ENCODE peak calls at places on chromosome 15, in eight cellular contexts. O is heart left ventricle, P is brain microvascular endothelial cell, H is cardiac muscle cell, B is neural progenitor cell, V is RWPE2, D is adrenal gland, G is AG04450. E is an unnamed sample.

GRCh38 chr15:50797926-50798325 is 32.4 kb upstream of the SPPL2A start:
- DNase-seq in H (no peak), P (no peak), V (no peak), G (no peak), B (no peak), O (no peak), D (no peak), E (no peak)

GRCh38 chr15:45332694-45333093 is 45.6 kb downstream of the GATM start:
- DNase-seq in P (no peak), B (no peak), D (no peak), O (no peak), V (no peak), H (no peak), G (no peak), E (no peak)

GRCh38 chr15:90393040-90393439 is 5.0 kb downstream of the IQGAP1 start:
- DNase-seq in P (no peak), O (no peak), G (no peak), B (no peak), D (no peak), V (no peak), H (no peak), E (no peak)

GRCh38 chr15:60720493-60721231 is 241.7 kb upstream of the ICE2 start:
- DNase-seq in P (no peak), O (no peak), G (no peak), V (no peak), H (no peak), D (peak), B (no peak), E (no peak)

GRCh38 chr15:31437686-31438085 is 111.1 kb downstream of the KLF13 start:
- DNase-seq in P (no peak), B (no peak), H (no peak), O (no peak), V (no peak), D (no peak), G (no peak), E (no peak)

GRCh38 chr15:78715439-78715838 is 74.4 kb upstream of the CHRNB4 start:
- DNase-seq in B (no peak), D (no peak), P (no peak), G (no peak), V (peak), O (no peak), H (no peak), E (no peak)

GRCh38 chr15:73915085-73915484 is 11.2 kb upstream of the LOXL1 start:
- DNase-seq in D (no peak), B (no peak), P (no peak), H (no peak), O (no peak), G (no peak), V (no peak), E (no peak)

GRCh38 chr15:100285641-100286295 is 56.0 kb downstream of the ADAMTS17 start:
- DNase-seq in O (no peak), G (no peak), P (no peak), V (peak), H (no peak), D (no peak), B (no peak), E (no peak)

GRCh38 chr15:35669457-35670045 is 123.6 kb upstream of the DPH6 start:
- DNase-seq in H (no peak), P (no peak), B (no peak), G (no peak), V (no peak), O (no peak), D (no peak), E (no peak)

GRCh38 chr15:95875141-95875643 is 455.3 kb upstream of the NR2F2 start:
- DNase-seq in O (no peak), G (no peak), V (no peak), D (peak), H (peak), B (no peak), P (peak), E (no peak)

GRCh38 chr15:68385671-68386586 is 46.0 kb downstream of the ITGA11 start:
- DNase-seq in G (no peak), H (no peak), V (peak), O (peak), D (no peak), P (no peak), B (no peak), E (peak)

GRCh38 chr15:40365016-40365415 is 7.0 kb downstream of the DISP2 start:
- DNase-seq in P (no peak), H (no peak), O (no peak), D (no peak), V (no peak), B (no peak), G (no peak), E (no peak)

GRCh38 chr15:91552555-91552954 is 301.0 kb upstream of the SLCO3A1 start:
- DNase-seq in B (no peak), V (no peak), D (no peak), O (no peak), G (no peak), H (no peak), P (no peak), E (no peak)
- H3K27ac ChIP-seq in B (no peak), V (no peak), D (no peak), O (no peak), G (no peak), H (no peak), P (no peak), E (no peak)

DNA sequence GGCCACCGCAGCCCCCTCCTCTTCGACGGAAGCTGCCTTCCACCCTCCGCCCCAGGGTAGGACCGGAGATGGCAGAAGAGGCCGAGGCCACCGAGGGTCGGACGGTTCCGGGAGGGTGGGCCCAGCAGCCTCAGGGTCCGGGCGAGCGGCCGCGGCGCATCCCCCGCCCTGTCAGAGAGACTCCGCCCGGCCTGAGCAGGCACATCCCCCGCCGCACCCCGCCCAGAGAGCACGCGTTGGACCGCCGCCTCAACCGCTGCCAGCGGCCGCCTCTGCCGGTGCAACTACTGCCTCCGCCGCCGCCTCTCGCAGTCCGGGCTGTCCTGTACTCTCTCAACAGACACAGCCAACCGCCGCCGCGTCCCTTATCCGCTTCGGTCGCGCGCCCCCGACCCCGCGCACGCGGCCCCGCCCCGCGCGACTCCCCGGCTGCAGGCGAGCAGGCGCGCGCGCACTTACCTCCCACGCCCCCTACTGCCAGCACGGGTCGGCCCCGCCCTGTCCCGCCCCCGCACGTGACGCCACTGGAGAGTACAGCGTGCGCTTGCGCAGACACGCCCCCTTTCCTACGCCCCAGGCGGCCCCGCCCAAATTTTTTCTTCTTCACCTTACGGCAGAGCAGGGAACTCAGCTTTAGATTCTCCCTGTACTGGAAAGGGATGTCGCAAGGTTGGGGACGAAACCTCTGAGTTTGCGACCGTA is at the start of gene MYO9A:
- DNase-seq in H (peak), B (peak), G (peak), O (peak), D (peak), P (peak), V (peak), E (peak)
- TF ChIP-seq CTCF in H (no peak), B (peak), G (no peak), O (peak), D (no peak), P (peak), V (peak), E (no peak)

GRCh38 chr15:62732078-62732477 is 310.5 kb upstream of the TPM1 start:
- DNase-seq in H (peak), P (no peak), G (no peak), D (no peak), B (no peak), O (no peak), V (no peak), E (no peak)
- H3K4me3 ChIP-seq in H (no peak), P (no peak), G (no peak), D (no peak), B (no peak), O (no peak), V (no peak), E (no peak)

GRCh38 chr15:85104584-85104983 is 122.9 kb downstream of the PDE8A start:
- DNase-seq in V (no peak), D (no peak), P (no peak), O (no peak), H (no peak), G (no peak), B (no peak), E (no peak)
- H3K27ac ChIP-seq in V (no peak), D (no peak), P (no peak), O (no peak), H (no peak), G (no peak), B (no peak), E (no peak)

DNA sequence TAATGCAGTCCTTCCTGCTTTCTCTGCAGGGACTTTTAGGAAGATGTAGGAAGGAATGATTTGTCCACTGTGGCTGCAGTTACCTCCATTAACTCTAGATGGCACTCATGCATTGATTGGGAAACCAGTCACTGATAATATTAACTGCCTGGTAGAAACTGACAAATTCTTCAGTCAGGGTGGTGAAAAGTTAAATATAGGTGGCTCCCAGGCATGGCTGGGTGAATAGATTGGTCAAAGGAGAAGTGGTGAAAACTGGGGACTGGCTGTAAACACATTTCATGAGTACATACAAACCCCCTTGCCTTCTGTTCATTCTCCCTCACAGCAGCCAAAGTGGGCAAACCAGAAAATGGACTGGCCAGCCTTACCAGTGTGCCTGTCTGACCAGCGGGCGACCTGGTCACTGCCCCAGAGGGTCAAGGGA is 333.4 kb downstream of the THSD4 start:
- DNase-seq in G (no peak), H (peak), D (peak), O (no peak), B (peak), V (no peak), P (peak), E (no peak)
- TF ChIP-seq CTCF in G (peak), H (peak), D (peak), O (peak), B (peak), V (peak), P (peak), E (peak)

GRCh38 chr15:47360296-47360695 is 357.0 kb upstream of the SEMA6D start:
- DNase-seq in V (no peak), P (no peak), H (no peak), G (no peak), O (no peak), D (no peak), B (no peak), E (no peak)

GRCh38 chr15:47364671-47365141 is 352.6 kb upstream of the SEMA6D start:
- DNase-seq in H (no peak), B (peak), G (no peak), D (no peak), P (no peak), V (no peak), O (no peak), E (no peak)

GRCh38 chr15:47367991-47368390 is 349.3 kb upstream of the SEMA6D start:
- DNase-seq in P (no peak), H (no peak), V (no peak), O (no peak), D (no peak), B (no peak), G (no peak), E (no peak)

GRCh38 chr15:47366884-47367283 is 350.4 kb upstream of the SEMA6D start:
- DNase-seq in P (no peak), D (no peak), O (no peak), G (no peak), B (no peak), H (no peak), V (no peak), E (no peak)

GRCh38 chr15:47363653-47364052 is 353.7 kb upstream of the SEMA6D start:
- DNase-seq in V (no peak), G (no peak), P (no peak), H (no peak), B (no peak), D (no peak), O (no peak), E (no peak)
- H3K4me3 ChIP-seq in V (no peak), G (no peak), P (no peak), H (no peak), B (no peak), D (no peak), O (no peak), E (no peak)

GRCh38 chr15:93861956-93862741 is 369.2 kb upstream of the MCTP2 start:
- DNase-seq in G (no peak), B (no peak), V (no peak), O (no peak), P (no peak), D (peak), H (no peak), E (no peak)
- H3K27ac ChIP-seq in G (no peak), B (no peak), V (no peak), O (peak), P (no peak), D (no peak), H (no peak), E (no peak)

E was measured in coronary artery.